ENCODE peak calls at places on chromosomes 7 and 10, in four cellular contexts. C is H1, H is K562, A is HepG2. P is an unnamed sample.

GRCh38 chr7:147249956-147250355 is 1133.4 kb downstream of the CNTNAP2 start:
- DNase-seq in H (no peak), C (no peak), A (no peak), P (no peak)

GRCh38 chr7:36644625-36645422 is 79.5 kb downstream of the AOAH start:
- DNase-seq in A (no peak), C (no peak), H (no peak), P (no peak)

GRCh38 chr7:152871005-152871677 is 111.6 kb downstream of the ACTR3B start:
- DNase-seq in A (no peak), H (no peak), C (no peak), P (no peak)

GRCh38 chr10:87818505-87819273 is 663 bp upstream of the ATAD1 start:
- DNase-seq in H (peak), C (no peak), A (no peak), P (no peak)

GRCh38 chr10:108465871-108466641 is 1301.5 kb upstream of the SORCS1 start:
- DNase-seq in H (no peak), C (peak), A (no peak), P (no peak)

GRCh38 chr10:12228851-12229250 is 32.9 kb downstream of the CDC123 start:
- DNase-seq in A (no peak), H (no peak), C (no peak), P (no peak)

GRCh38 chr7:102319671-102320070 is 33.0 kb downstream of the SH2B2 start:
- DNase-seq in H (no peak), C (no peak), A (no peak), P (no peak)

GRCh38 chr7:24911213-24911603 is 68.8 kb downstream of the OSBPL3 start:
- DNase-seq in A (no peak), H (peak), C (no peak), P (no peak)

GRCh38 chr7:64747802-64748201 is 46.4 kb upstream of the ZNF138 start:
- DNase-seq in A (no peak), H (no peak), C (no peak), P (no peak)

GRCh38 chr10:28480566-28480965 is 52.4 kb upstream of the WAC start:
- DNase-seq in C (no peak), H (no peak), A (no peak), P (no peak)

GRCh38 chr10:107649249-107649648 is 484.7 kb upstream of the SORCS1 start:
- DNase-seq in C (no peak), H (no peak), A (no peak), P (no peak)

GRCh38 chr7:92621641-92622429 is 31.6 kb upstream of the FAM133B start:
- DNase-seq in C (no peak), A (no peak), H (no peak), P (no peak)

GRCh38 chr10:3758491-3758970 is 26.5 kb downstream of the KLF6 start:
- DNase-seq in C (no peak), H (no peak), A (no peak), P (no peak)

GRCh38 chr7:131620673-131621609 is 64.5 kb upstream of the PODXL start:
- DNase-seq in H (no peak), A (no peak), C (no peak), P (no peak)

GRCh38 chr7:120741371-120742042 is 116.4 kb downstream of the TSPAN12 start:
- DNase-seq in A (no peak), C (no peak), H (no peak), P (no peak)

GRCh38 chr7:30459591-30460245 is 18.9 kb downstream of the NOD1 start:
- DNase-seq in H (no peak), C (no peak), A (peak), P (no peak)

GRCh38 chr10:108757946-108758345 is 1165.4 kb downstream of the XPNPEP1 start:
- DNase-seq in H (no peak), A (no peak), C (no peak), P (no peak)

GRCh38 chr10:122279725-122280141 is 8.6 kb downstream of the BTBD16 start:
- DNase-seq in H (peak), A (peak), C (no peak), P (peak)

GRCh38 chr10:21523557-21524008 is 1.9 kb downstream of the SKIDA1 start:
- DNase-seq in C (no peak), H (peak), A (peak), P (no peak)

GRCh38 chr7:111735661-111736323 is 173.5 kb upstream of the IMMP2L start:
- DNase-seq in C (peak), A (peak), H (peak), P (peak)

GRCh38 chr7:152145853-152146466 is 120.5 kb downstream of the GALNT11 start:
- DNase-seq in A (peak), H (peak), C (no peak), P (peak)

GRCh38 chr10:84256510-84257342 is 11.9 kb downstream of the RGR start:
- DNase-seq in H (peak), C (peak), A (peak), P (peak)

GRCh38 chr10:104300002-104300735 is 31.2 kb downstream of the GSTO2 start:
- DNase-seq in C (no peak), A (no peak), H (no peak), P (no peak)
- TF ChIP-seq FOSL1 in C (no peak), A (no peak), H (no peak), P (no peak)

GRCh38 chr10:26997610-26998009 is 102.7 kb downstream of the ANKRD26 start:
- DNase-seq in C (no peak), A (no peak), H (no peak), P (no peak)
- TF ChIP-seq FOSL1 in C (no peak), A (no peak), H (no peak), P (no peak)

GRCh38 chr10:60304832-60305231 is 84.8 kb downstream of the ANK3 start:
- DNase-seq in A (no peak), H (peak), C (no peak), P (no peak)
- TF ChIP-seq FOSL1 in A (no peak), H (no peak), C (no peak), P (no peak)

GRCh38 chr7:82166666-82167065 is 276.9 kb downstream of the CACNA2D1 start:
- DNase-seq in H (no peak), C (no peak), A (no peak), P (no peak)
- TF ChIP-seq FOSL1 in H (no peak), C (no peak), A (no peak), P (no peak)

DNA sequence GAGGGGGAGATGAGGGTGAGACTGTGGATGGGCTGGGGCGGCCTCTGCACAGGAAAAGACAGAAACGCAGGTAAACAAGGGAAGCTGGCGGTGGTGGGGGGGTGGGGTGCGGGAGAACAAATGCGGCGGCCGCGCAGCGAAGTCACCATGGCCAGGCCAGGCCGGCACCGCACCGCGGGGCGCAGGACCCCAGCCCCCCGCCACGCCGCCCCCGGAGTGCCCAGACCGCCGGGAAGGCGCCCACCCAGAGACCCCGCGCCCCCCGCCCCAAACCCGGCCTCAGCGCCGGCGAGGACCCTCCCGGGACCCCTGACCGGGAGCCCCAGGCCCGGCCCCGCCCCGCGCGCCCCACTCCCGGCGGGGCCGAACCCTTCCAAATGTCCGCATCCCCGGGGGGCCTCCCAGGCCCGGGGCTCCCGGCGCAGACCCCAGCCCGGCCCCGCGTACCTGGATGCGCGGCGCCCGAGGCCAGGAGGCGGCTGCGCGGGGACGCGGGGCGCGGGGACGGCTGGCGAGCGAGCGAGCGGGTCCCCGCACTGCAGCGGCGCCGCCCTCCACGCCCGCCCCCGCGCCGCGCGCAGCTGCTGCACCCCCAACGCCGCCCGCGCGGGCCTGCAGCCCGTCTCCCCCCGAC is 14.4 kb upstream of the DNAAF5 start:
- DNase-seq in H (no peak), A (no peak), C (no peak), P (no peak)
- TF ChIP-seq FOSL1 in H (no peak), A (no peak), C (no peak), P (no peak)

P was measured in HCT116.